ENCODE peak calls at places on chromosome 12, in eight cellular contexts. C is aorta; J is astrocyte; O is CD8-positive, alpha-beta T cell; Y is psoas muscle; K is MM.1S; S is IMR-90; G is right cardiac atrium. L is an unnamed sample. For H3K27me3, the result is how much of the 10 kb centered on the place peaks cover.

GRCh38 chr12:50625029-50625875 is 120.5 kb downstream of the DIP2B start:
- DNase-seq in Y (no peak), J (no peak), K (no peak), S (no peak), C (no peak), O (no peak), G (no peak), L (no peak)

GRCh38 chr12:46380881-46381280 is 8.3 kb upstream of the SLC38A2 start:
- DNase-seq in J (no peak), K (no peak), Y (no peak), O (no peak), G (no peak), S (no peak), C (no peak), L (no peak)

GRCh38 chr12:12614342-12614741 is 2.7 kb downstream of the CREBL2 start:
- DNase-seq in K (no peak), G (no peak), Y (no peak), O (no peak), C (no peak), S (no peak), J (no peak), L (no peak)

GRCh38 chr12:19997996-19998395 is 370.3 kb upstream of the PDE3A start:
- DNase-seq in S (no peak), O (no peak), Y (no peak), G (no peak), K (no peak), J (no peak), C (no peak), L (no peak)

GRCh38 chr12:19234991-19235876 is 105.7 kb downstream of the PLEKHA5 start:
- DNase-seq in O (no peak), S (peak), K (no peak), Y (no peak), C (no peak), G (no peak), J (peak), L (no peak)

GRCh38 chr12:130434560-130434959 is 96.9 kb downstream of the PIWIL1 start:
- DNase-seq in K (no peak), C (peak), J (no peak), G (peak), S (no peak), O (no peak), Y (peak), L (no peak)

GRCh38 chr12:15599266-15600037 is 189.7 kb downstream of the EPS8 start:
- DNase-seq in J (peak), O (no peak), S (peak), Y (no peak), G (no peak), C (no peak), K (no peak), L (no peak)

GRCh38 chr12:13436182-13436581 is 239.7 kb downstream of the EMP1 start:
- DNase-seq in C (no peak), S (no peak), O (no peak), K (no peak), G (no peak), J (no peak), Y (no peak), L (no peak)

GRCh38 chr12:72273499-72273837 is 1.3 kb downstream of the TRHDE start:
- DNase-seq in Y (no peak), O (no peak), K (no peak), G (peak), C (peak), S (no peak), J (no peak), L (peak)

GRCh38 chr12:121858318-121858661 is 369 bp downstream of the HPD start:
- DNase-seq in O (no peak), G (no peak), Y (no peak), C (no peak), S (no peak), K (no peak), J (no peak), L (no peak)

GRCh38 chr12:121857322-121858246 is 1.1 kb downstream of the HPD start:
- DNase-seq in O (no peak), G (no peak), K (no peak), C (no peak), J (peak), S (no peak), Y (no peak), L (no peak)

GRCh38 chr12:121860257-121860656 is 1.6 kb upstream of the HPD start:
- DNase-seq in O (no peak), Y (no peak), S (no peak), C (no peak), J (no peak), K (no peak), G (no peak), L (no peak)

GRCh38 chr12:121858662-121859572 is at the start of gene HPD:
- DNase-seq in O (no peak), C (peak), J (peak), S (peak), Y (peak), K (no peak), G (peak), L (peak)

DNA sequence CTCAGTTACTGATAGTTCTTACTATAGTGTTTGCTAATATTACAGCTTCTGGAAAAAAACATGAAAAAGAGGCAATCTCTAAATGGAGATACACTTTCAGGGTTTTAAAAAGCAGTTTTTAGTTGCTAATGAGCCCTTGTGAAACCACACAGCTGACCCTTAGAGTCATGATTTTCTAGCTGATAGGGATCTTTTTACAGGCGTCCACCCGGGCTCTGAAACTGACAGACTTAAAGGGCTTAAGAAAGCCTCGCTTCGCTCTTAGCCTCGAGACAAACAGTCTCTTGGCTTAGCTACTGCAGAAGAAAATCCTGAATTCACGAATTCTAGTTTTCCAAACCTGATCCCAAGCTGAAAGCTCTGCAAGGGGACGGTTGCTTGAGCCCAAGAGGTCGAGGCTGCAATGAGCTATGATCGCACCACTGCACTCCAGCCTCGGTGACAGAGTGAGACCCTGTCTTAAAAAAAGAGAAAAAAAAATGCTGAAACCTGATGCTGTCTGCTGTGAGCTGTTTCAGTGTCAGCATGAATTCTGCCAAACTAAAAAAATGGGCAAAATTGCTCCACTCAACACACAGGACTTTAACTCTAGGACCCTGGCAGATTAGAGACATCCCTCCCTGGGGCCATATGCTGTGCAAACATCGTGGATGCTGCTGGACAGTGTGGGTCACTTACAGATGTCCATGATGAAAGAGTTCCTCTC is 3.0 kb upstream of the HPD start:
- DNase-seq in G (no peak), J (peak), C (no peak), S (peak), K (peak), O (no peak), Y (no peak), L (no peak)
- H3K4me3 ChIP-seq in G (no peak), J (no peak), C (no peak), S (no peak), K (no peak), O (no peak), Y (no peak), L (no peak)

DNA sequence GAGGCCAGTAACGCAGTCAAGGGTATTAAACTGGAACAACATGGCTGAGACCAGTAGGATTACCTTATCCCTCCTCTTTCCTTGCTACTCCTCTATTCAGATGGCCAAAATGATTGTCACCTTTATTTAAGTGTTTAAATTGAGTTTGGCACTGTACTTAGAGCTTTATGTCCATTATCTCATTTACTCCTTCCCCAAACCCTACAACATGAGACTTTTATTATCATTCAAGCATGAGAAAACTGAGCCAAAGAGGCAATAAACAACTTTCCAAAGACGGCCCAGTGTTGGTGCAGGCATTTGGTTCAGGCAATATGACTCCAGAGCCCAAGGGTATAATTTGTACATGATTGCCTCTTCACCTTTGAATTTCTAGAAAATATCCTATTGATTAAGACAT is 370.9 kb upstream of the KITLG start:
- DNase-seq in C (no peak), K (no peak), J (no peak), Y (no peak), S (no peak), O (no peak), G (no peak), L (no peak)
- H3K27me3 ChIP-seq in C (under half), K (under half), J (under half), Y (under half), S (under half), O (under half), G (under half), L (under half)

GRCh38 chr12:84937383-84937782 is 24.8 kb upstream of the SLC6A15 start:
- DNase-seq in G (no peak), Y (no peak), K (no peak), J (no peak), C (no peak), O (no peak), S (no peak), L (no peak)
- H3K4me3 ChIP-seq in G (no peak), Y (no peak), K (no peak), J (no peak), C (no peak), O (no peak), S (no peak), L (no peak)

DNA sequence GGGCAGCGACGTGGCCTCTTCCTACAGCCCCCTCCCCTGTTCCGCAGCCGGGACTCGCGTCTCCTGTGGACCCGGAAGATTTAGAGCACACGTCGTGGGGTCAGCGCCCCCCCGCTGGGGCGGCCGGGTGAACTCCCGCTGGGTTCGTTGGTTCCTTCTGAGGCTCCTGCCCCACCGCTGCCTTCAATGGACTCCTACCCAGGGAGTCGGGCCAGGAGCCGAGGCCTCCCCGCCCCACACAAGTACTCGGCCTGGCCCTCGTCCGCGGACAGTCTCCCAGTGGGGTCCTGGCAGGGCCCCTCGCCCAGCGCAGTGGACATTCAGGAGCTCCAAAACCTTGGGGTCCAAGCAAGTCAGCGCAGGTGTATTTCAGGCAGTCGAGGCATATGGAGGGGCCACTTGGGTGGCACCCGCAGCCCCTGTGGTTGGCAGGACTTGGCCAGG is 1.2 kb downstream of the MMP17 start:
- DNase-seq in Y (no peak), S (no peak), G (peak), O (no peak), C (peak), J (no peak), K (no peak), L (no peak)
- H3K27me3 ChIP-seq in Y (under half), S (under half), G (under half), O (under half), C (under half), J (under half), K (under half), L (under half)

GRCh38 chr12:124654666-124655316 is 87.4 kb upstream of the NCOR2 start:
- DNase-seq in C (peak), G (peak), Y (peak), K (no peak), J (no peak), O (no peak), S (no peak), L (peak)
- H3K4me3 ChIP-seq in C (no peak), G (no peak), Y (peak), K (no peak), J (no peak), O (no peak), S (no peak), L (peak)